ENCODE peak calls at places on chromosomes 12 and 14, in nine cellular contexts. T is activated CD4-positive, alpha-beta T cell treated with anti-CD3 and anti-CD28 coated beads, Interleukin-2, amount 50 U/mL, for 24 hours; R is MV-4-11; X is Right ventricle myocardium inferior; U is mucosa of descending colon; H is globus pallidus; G is stomach; C is left ventricle myocardium inferior; N is activated T-cell treated with anti-CD3 and anti-CD28 coated beads, Interleukin-2, amount 50 U/mL, for 72 hours. Y is an unnamed sample.

GRCh38 chr12:11830298-11830937 is 180.9 kb downstream of the ETV6 start:
- DNase-seq in T (no peak), R (no peak), X (no peak), U (no peak), H (no peak), G (no peak), C (no peak), N (no peak), Y (no peak)

GRCh38 chr14:89540009-89540829 is 123.2 kb upstream of the FOXN3 start:
- DNase-seq in T (no peak), R (no peak), X (no peak), U (no peak), H (no peak), G (no peak), C (no peak), N (no peak), Y (no peak)

GRCh38 chr14:93078830-93079229 is 36.9 kb downstream of the ITPK1 start:
- DNase-seq in T (no peak), R (no peak), X (no peak), U (no peak), H (no peak), G (no peak), C (no peak), N (no peak), Y (no peak)

GRCh38 chr12:100986595-100987547 is 192.3 kb downstream of the ANO4 start:
- DNase-seq in T (no peak), R (no peak), X (no peak), U (no peak), H (no peak), G (no peak), C (no peak), N (no peak), Y (no peak)

GRCh38 chr12:28223853-28224252 is 33.6 kb downstream of the CCDC91 start:
- DNase-seq in T (no peak), R (no peak), X (no peak), U (no peak), H (no peak), G (no peak), C (no peak), N (no peak), Y (no peak)

GRCh38 chr12:76422878-76423438 is 74.7 kb upstream of the BBS10 start:
- DNase-seq in T (no peak), R (no peak), X (no peak), U (no peak), H (no peak), G (no peak), C (no peak), N (no peak), Y (no peak)

GRCh38 chr12:62885242-62885641 is 49.7 kb downstream of the PPM1H start:
- DNase-seq in T (no peak), R (no peak), X (no peak), U (no peak), H (no peak), G (no peak), C (no peak), N (no peak), Y (no peak)

GRCh38 chr12:57764662-57765002 is 2.2 kb downstream of the CYP27B1 start:
- DNase-seq in T (no peak), R (no peak), X (no peak), U (no peak), H (no peak), G (no peak), C (no peak), N (peak), Y (no peak)

GRCh38 chr12:26268841-26269553 is 73.6 kb downstream of the SSPN start:
- DNase-seq in T (no peak), R (no peak), X (no peak), U (no peak), H (no peak), G (no peak), C (no peak), N (no peak), Y (no peak)

GRCh38 chr14:59997496-59997895 is 77.6 kb downstream of the LRRC9 start:
- DNase-seq in T (no peak), R (no peak), X (no peak), U (no peak), H (no peak), G (no peak), C (no peak), N (no peak), Y (no peak)

GRCh38 chr12:29743801-29744200 is 39.9 kb downstream of the TMTC1 start:
- DNase-seq in T (no peak), R (peak), X (no peak), U (no peak), H (no peak), G (no peak), C (no peak), N (no peak), Y (no peak)

GRCh38 chr14:22849212-22849819 is 12.9 kb downstream of the MMP14 start:
- DNase-seq in T (no peak), R (no peak), X (peak), U (peak), H (peak), G (peak), C (peak), N (no peak), Y (no peak)

GRCh38 chr12:103100226-103100866 is 142.9 kb downstream of the ASCL1 start:
- DNase-seq in T (no peak), R (no peak), X (no peak), U (no peak), H (no peak), G (no peak), C (no peak), N (no peak), Y (no peak)

GRCh38 chr12:95591731-95592130 is 40.5 kb upstream of the USP44 start:
- DNase-seq in T (no peak), R (no peak), X (no peak), U (no peak), H (no peak), G (no peak), C (no peak), N (no peak), Y (no peak)

GRCh38 chr14:42569227-42569626 is 962.6 kb downstream of the LRFN5 start:
- DNase-seq in T (no peak), R (no peak), X (no peak), U (no peak), H (no peak), G (no peak), C (no peak), N (no peak), Y (no peak)

GRCh38 chr14:49546766-49547165 is 39.4 kb downstream of the RPS29 start:
- DNase-seq in T (no peak), R (no peak), X (no peak), U (no peak), H (no peak), G (no peak), C (no peak), N (no peak), Y (no peak)

GRCh38 chr14:103518416-103519042 is 4.1 kb downstream of the CKB start:
- DNase-seq in T (no peak), R (peak), X (peak), U (peak), H (peak), G (peak), C (peak), N (peak), Y (peak)

GRCh38 chr12:29191267-29191889 is 42.3 kb downstream of the FAR2 start:
- DNase-seq in T (no peak), R (no peak), X (no peak), U (no peak), H (no peak), G (no peak), C (no peak), N (no peak), Y (no peak)

GRCh38 chr12:71744522-71745300 is 10.0 kb upstream of the RAB21 start:
- DNase-seq in T (no peak), R (no peak), X (no peak), U (no peak), H (no peak), G (no peak), C (no peak), N (no peak), Y (no peak)

GRCh38 chr14:49865431-49865859 is 12.9 kb upstream of the NEMF start:
- DNase-seq in T (peak), R (peak), X (peak), U (peak), H (peak), G (peak), C (peak), N (peak), Y (no peak)

GRCh38 chr12:5030066-5030465 is 13.6 kb upstream of the KCNA5 start:
- DNase-seq in T (no peak), R (no peak), X (no peak), U (no peak), H (no peak), G (no peak), C (no peak), N (no peak), Y (no peak)

GRCh38 chr12:116257213-116257612 is 20.3 kb downstream of the MED13L start:
- DNase-seq in T (no peak), R (no peak), X (no peak), U (no peak), H (no peak), G (no peak), C (no peak), N (no peak), Y (no peak)

GRCh38 chr12:95443458-95443857 is 30.5 kb upstream of the METAP2 start:
- DNase-seq in T (no peak), R (no peak), X (no peak), U (no peak), H (no peak), G (no peak), C (no peak), N (no peak), Y (no peak)

GRCh38 chr12:122977655-122978392 is 2.7 kb upstream of the ARL6IP4 start:
- DNase-seq in T (no peak), R (no peak), X (peak), U (peak), H (no peak), G (no peak), C (no peak), N (no peak), Y (no peak)

GRCh38 chr12:14314801-14315200 is 50.7 kb upstream of the ATF7IP start:
- DNase-seq in T (no peak), R (peak), X (no peak), U (no peak), H (peak), G (no peak), C (no peak), N (no peak), Y (no peak)

GRCh38 chr12:30585877-30586276 is 109.8 kb downstream of the IPO8 start:
- DNase-seq in T (no peak), R (no peak), X (no peak), U (no peak), H (no peak), G (peak), C (no peak), N (no peak), Y (no peak)

GRCh38 chr12:53761306-53761705 is 9.5 kb upstream of the CISTR start:
- DNase-seq in T (no peak), R (no peak), X (no peak), U (no peak), H (no peak), G (no peak), C (no peak), N (no peak), Y (no peak)

GRCh38 chr12:53380104-53380796 is at the start of gene SP1:
- DNase-seq in T (peak), R (peak), X (peak), U (peak), H (peak), G (peak), C (peak), N (peak), Y (peak)

GRCh38 chr12:67910360-67911292 is 78.6 kb upstream of the IFNG-AS1 start:
- DNase-seq in T (no peak), R (peak), X (no peak), U (no peak), H (no peak), G (no peak), C (no peak), N (no peak), Y (no peak)

GRCh38 chr14:96090441-96091148 is 51.4 kb downstream of the C14orf132 start:
- DNase-seq in T (no peak), R (no peak), X (peak), U (no peak), H (peak), G (no peak), C (peak), N (no peak), Y (peak)

GRCh38 chr14:89455412-89455811 is 38.4 kb upstream of the FOXN3 start:
- DNase-seq in T (no peak), R (peak), X (peak), U (peak), H (no peak), G (peak), C (no peak), N (no peak), Y (no peak)

GRCh38 chr12:2959508-2960431 is 573 bp downstream of the TEAD4 start:
- DNase-seq in T (no peak), R (no peak), X (peak), U (peak), H (no peak), G (peak), C (peak), N (peak), Y (no peak)

GRCh38 chr14:95183532-95184412 is 26.4 kb upstream of the DICER1 start:
- DNase-seq in T (no peak), R (no peak), X (no peak), U (no peak), H (no peak), G (no peak), C (no peak), N (no peak), Y (no peak)

GRCh38 chr12:130026608-130027176 is 122.9 kb upstream of the TMEM132D start:
- DNase-seq in T (no peak), R (peak), X (no peak), U (no peak), H (no peak), G (peak), C (no peak), N (peak), Y (no peak)

GRCh38 chr14:24436355-24437019 is 6.1 kb downstream of the SDR39U1 start:
- DNase-seq in T (no peak), R (peak), X (no peak), U (no peak), H (peak), G (no peak), C (no peak), N (peak), Y (no peak)

GRCh38 chr14:34032720-34033119 is 81.8 kb upstream of the EGLN3 start:
- DNase-seq in T (no peak), R (no peak), X (no peak), U (no peak), H (no peak), G (no peak), C (no peak), N (no peak), Y (no peak)

GRCh38 chr14:65849558-65849957 is 437.0 kb downstream of the FUT8 start:
- DNase-seq in T (no peak), R (peak), X (no peak), U (no peak), H (no peak), G (no peak), C (no peak), N (no peak), Y (no peak)